ENCODE peak calls at places on chromosomes 2 and 18, in seven cellular contexts. One of them, this sample, is unnamed. For H3K9me3, the result is how much of the 10 kb centered on the place peaks cover.

GRCh38 chr2:43100362-43100882 is 126.0 kb downstream of the ZFP36L2 start:
- DNase-seq in OCI-LY7: no peak
- DNase-seq in lower lobe of right lung: no peak
- DNase-seq in left ventricle myocardium inferior: no peak
- DNase-seq in sigmoid colon: no peak
- DNase-seq in heart right ventricle: no peak
- DNase-seq in A549: no peak
- DNase-seq in this sample: no peak

GRCh38 chr2:48510329-48510728 is 19.6 kb upstream of the STON1 start:
- DNase-seq in OCI-LY7: no peak
- DNase-seq in lower lobe of right lung: no peak
- DNase-seq in left ventricle myocardium inferior: no peak
- DNase-seq in sigmoid colon: no peak
- DNase-seq in heart right ventricle: no peak
- DNase-seq in A549: no peak
- DNase-seq in this sample: no peak

GRCh38 chr2:78999410-78999809 is 26.1 kb upstream of the REG3G start:
- DNase-seq in OCI-LY7: peak
- DNase-seq in lower lobe of right lung: no peak
- DNase-seq in left ventricle myocardium inferior: no peak
- DNase-seq in sigmoid colon: no peak
- DNase-seq in heart right ventricle: no peak
- DNase-seq in A549: peak
- DNase-seq in this sample: no peak

GRCh38 chr2:39549718-39550464 is 112.8 kb upstream of the MAP4K3 start:
- DNase-seq in OCI-LY7: no peak
- DNase-seq in lower lobe of right lung: no peak
- DNase-seq in left ventricle myocardium inferior: no peak
- DNase-seq in sigmoid colon: no peak
- DNase-seq in heart right ventricle: no peak
- DNase-seq in A549: no peak
- DNase-seq in this sample: no peak

GRCh38 chr2:160652236-160652635 is 158.6 kb upstream of the RBMS1 start:
- DNase-seq in OCI-LY7: no peak
- DNase-seq in lower lobe of right lung: peak
- DNase-seq in left ventricle myocardium inferior: peak
- DNase-seq in sigmoid colon: no peak
- DNase-seq in heart right ventricle: no peak
- DNase-seq in A549: no peak
- DNase-seq in this sample: no peak

GRCh38 chr2:69012310-69013122 is 463 bp upstream of the ANTXR1 start:
- DNase-seq in OCI-LY7: peak
- DNase-seq in lower lobe of right lung: peak
- DNase-seq in left ventricle myocardium inferior: peak
- DNase-seq in sigmoid colon: peak
- DNase-seq in heart right ventricle: peak
- DNase-seq in A549: peak
- DNase-seq in this sample: peak

GRCh38 chr2:45812039-45812500 is 160.6 kb downstream of the PRKCE start:
- DNase-seq in OCI-LY7: no peak
- DNase-seq in lower lobe of right lung: no peak
- DNase-seq in left ventricle myocardium inferior: no peak
- DNase-seq in sigmoid colon: no peak
- DNase-seq in heart right ventricle: no peak
- DNase-seq in A549: no peak
- DNase-seq in this sample: no peak

GRCh38 chr2:122736279-122736678 is 980.8 kb downstream of the TSN start:
- DNase-seq in OCI-LY7: no peak
- DNase-seq in lower lobe of right lung: no peak
- DNase-seq in left ventricle myocardium inferior: no peak
- DNase-seq in sigmoid colon: no peak
- DNase-seq in heart right ventricle: no peak
- DNase-seq in A549: no peak
- DNase-seq in this sample: no peak

GRCh38 chr2:74571058-74571457 is 16.5 kb downstream of the DOK1 start:
- DNase-seq in OCI-LY7: peak
- DNase-seq in lower lobe of right lung: no peak
- DNase-seq in left ventricle myocardium inferior: no peak
- DNase-seq in sigmoid colon: no peak
- DNase-seq in heart right ventricle: no peak
- DNase-seq in A549: no peak
- DNase-seq in this sample: no peak

GRCh38 chr2:86020984-86021383 is 84.7 kb downstream of the POLR1A start:
- DNase-seq in OCI-LY7: no peak
- DNase-seq in lower lobe of right lung: no peak
- DNase-seq in left ventricle myocardium inferior: peak
- DNase-seq in sigmoid colon: peak
- DNase-seq in heart right ventricle: peak
- DNase-seq in A549: no peak
- DNase-seq in this sample: peak

GRCh38 chr2:195498839-195499490 is 158.1 kb upstream of the SLC39A10 start:
- DNase-seq in OCI-LY7: no peak
- DNase-seq in lower lobe of right lung: no peak
- DNase-seq in left ventricle myocardium inferior: no peak
- DNase-seq in sigmoid colon: no peak
- DNase-seq in heart right ventricle: no peak
- DNase-seq in A549: no peak
- DNase-seq in this sample: no peak

GRCh38 chr2:188042412-188042811 is 249.3 kb upstream of the GULP1 start:
- DNase-seq in OCI-LY7: no peak
- DNase-seq in lower lobe of right lung: no peak
- DNase-seq in left ventricle myocardium inferior: no peak
- DNase-seq in sigmoid colon: no peak
- DNase-seq in heart right ventricle: no peak
- DNase-seq in A549: peak
- DNase-seq in this sample: no peak

GRCh38 chr18:21242141-21243040 is at the start of gene GREB1L:
- DNase-seq in OCI-LY7: no peak
- DNase-seq in lower lobe of right lung: peak
- DNase-seq in left ventricle myocardium inferior: peak
- DNase-seq in sigmoid colon: no peak
- DNase-seq in heart right ventricle: peak
- DNase-seq in A549: peak
- DNase-seq in this sample: peak

GRCh38 chr2:47250576-47251403 is 95.7 kb upstream of the STPG4 start:
- DNase-seq in OCI-LY7: no peak
- DNase-seq in lower lobe of right lung: no peak
- DNase-seq in left ventricle myocardium inferior: no peak
- DNase-seq in sigmoid colon: no peak
- DNase-seq in heart right ventricle: no peak
- DNase-seq in A549: no peak
- DNase-seq in this sample: no peak

GRCh38 chr18:8816805-8817204 is 111.4 kb downstream of the MTCL1 start:
- DNase-seq in OCI-LY7: no peak
- DNase-seq in lower lobe of right lung: no peak
- DNase-seq in left ventricle myocardium inferior: no peak
- DNase-seq in sigmoid colon: no peak
- DNase-seq in heart right ventricle: no peak
- DNase-seq in A549: no peak
- DNase-seq in this sample: no peak

GRCh38 chr2:159462961-159463360 is 153.4 kb downstream of the BAZ2B start:
- DNase-seq in OCI-LY7: no peak
- DNase-seq in lower lobe of right lung: no peak
- DNase-seq in left ventricle myocardium inferior: no peak
- DNase-seq in sigmoid colon: no peak
- DNase-seq in heart right ventricle: no peak
- DNase-seq in A549: no peak
- DNase-seq in this sample: no peak

GRCh38 chr2:145958611-145959010 is 1438.7 kb upstream of the ZEB2 start:
- DNase-seq in OCI-LY7: no peak
- DNase-seq in lower lobe of right lung: no peak
- DNase-seq in left ventricle myocardium inferior: no peak
- DNase-seq in sigmoid colon: no peak
- DNase-seq in heart right ventricle: no peak
- DNase-seq in A549: no peak
- DNase-seq in this sample: no peak

GRCh38 chr2:110126926-110127325 is 11.3 kb upstream of the MALL start:
- DNase-seq in OCI-LY7: no peak
- DNase-seq in lower lobe of right lung: no peak
- DNase-seq in left ventricle myocardium inferior: no peak
- DNase-seq in sigmoid colon: no peak
- DNase-seq in heart right ventricle: no peak
- DNase-seq in A549: no peak
- DNase-seq in this sample: no peak

GRCh38 chr2:10119027-10119325 is 3.6 kb upstream of the RRM2 start:
- DNase-seq in OCI-LY7: no peak
- DNase-seq in lower lobe of right lung: no peak
- DNase-seq in left ventricle myocardium inferior: no peak
- DNase-seq in sigmoid colon: no peak
- DNase-seq in heart right ventricle: no peak
- DNase-seq in A549: no peak
- DNase-seq in this sample: no peak
- H3K9me3 ChIP-seq in OCI-LY7: under half
- H3K9me3 ChIP-seq in lower lobe of right lung: under half
- H3K9me3 ChIP-seq in left ventricle myocardium inferior: under half
- H3K9me3 ChIP-seq in sigmoid colon: under half
- H3K9me3 ChIP-seq in heart right ventricle: under half
- H3K9me3 ChIP-seq in A549: under half
- H3K9me3 ChIP-seq in this sample: under half

GRCh38 chr2:205732314-205732713 is 50.0 kb downstream of the NRP2 start:
- DNase-seq in OCI-LY7: no peak
- DNase-seq in lower lobe of right lung: no peak
- DNase-seq in left ventricle myocardium inferior: no peak
- DNase-seq in sigmoid colon: no peak
- DNase-seq in heart right ventricle: no peak
- DNase-seq in A549: no peak
- DNase-seq in this sample: no peak

GRCh38 chr2:205733082-205733481 is 50.8 kb downstream of the NRP2 start:
- DNase-seq in OCI-LY7: no peak
- DNase-seq in lower lobe of right lung: no peak
- DNase-seq in left ventricle myocardium inferior: no peak
- DNase-seq in sigmoid colon: no peak
- DNase-seq in heart right ventricle: no peak
- DNase-seq in A549: no peak
- DNase-seq in this sample: no peak

GRCh38 chr2:205731521-205731965 is 49.2 kb downstream of the NRP2 start:
- DNase-seq in OCI-LY7: no peak
- DNase-seq in lower lobe of right lung: no peak
- DNase-seq in left ventricle myocardium inferior: no peak
- DNase-seq in sigmoid colon: no peak
- DNase-seq in heart right ventricle: no peak
- DNase-seq in A549: peak
- DNase-seq in this sample: no peak

GRCh38 chr2:205730191-205730590 is 47.9 kb downstream of the NRP2 start:
- DNase-seq in OCI-LY7: no peak
- DNase-seq in lower lobe of right lung: no peak
- DNase-seq in left ventricle myocardium inferior: no peak
- DNase-seq in sigmoid colon: no peak
- DNase-seq in heart right ventricle: no peak
- DNase-seq in A549: no peak
- DNase-seq in this sample: no peak

DNA sequence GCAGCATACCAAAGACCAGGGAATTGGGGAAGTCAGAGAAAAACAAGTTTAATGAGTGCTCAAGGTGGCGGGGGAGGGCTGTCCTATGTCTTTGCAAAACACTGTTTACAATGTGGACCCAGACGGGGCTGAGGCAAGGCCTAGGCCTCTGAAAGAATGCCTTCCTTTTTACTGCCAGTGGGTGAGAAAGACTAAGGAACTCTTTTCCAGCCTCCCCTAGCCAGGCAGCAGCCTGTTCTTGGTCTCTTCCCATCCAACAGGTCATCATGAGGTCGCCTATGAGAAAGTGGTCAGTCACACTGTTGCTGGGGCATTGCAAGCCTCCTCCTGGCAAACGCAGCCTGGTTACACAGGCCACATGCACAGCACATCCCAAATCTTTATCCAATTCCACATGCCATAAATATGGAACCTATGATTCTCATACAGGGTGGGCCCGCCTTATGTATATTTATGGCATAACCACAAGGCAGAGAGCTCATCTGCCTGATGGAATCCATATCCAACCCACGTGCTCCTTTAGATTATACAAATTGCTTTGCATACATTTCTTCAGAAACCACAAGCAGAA is 48.5 kb downstream of the NRP2 start:
- DNase-seq in OCI-LY7: no peak
- DNase-seq in lower lobe of right lung: no peak
- DNase-seq in left ventricle myocardium inferior: no peak
- DNase-seq in sigmoid colon: no peak
- DNase-seq in heart right ventricle: no peak
- DNase-seq in A549: no peak
- DNase-seq in this sample: no peak
- H3K4me3 ChIP-seq in OCI-LY7: no peak
- H3K4me3 ChIP-seq in lower lobe of right lung: no peak
- H3K4me3 ChIP-seq in left ventricle myocardium inferior: no peak
- H3K4me3 ChIP-seq in sigmoid colon: no peak
- H3K4me3 ChIP-seq in heart right ventricle: no peak
- H3K4me3 ChIP-seq in A549: peak
- H3K4me3 ChIP-seq in this sample: no peak

GRCh38 chr2:4168834-4169233 is 465.5 kb downstream of the DCDC2C start:
- DNase-seq in OCI-LY7: no peak
- DNase-seq in lower lobe of right lung: no peak
- DNase-seq in left ventricle myocardium inferior: no peak
- DNase-seq in sigmoid colon: no peak
- DNase-seq in heart right ventricle: no peak
- DNase-seq in A549: no peak
- DNase-seq in this sample: no peak
- H3K9me3 ChIP-seq in OCI-LY7: under half
- H3K9me3 ChIP-seq in lower lobe of right lung: under half
- H3K9me3 ChIP-seq in left ventricle myocardium inferior: half or more
- H3K9me3 ChIP-seq in sigmoid colon: under half
- H3K9me3 ChIP-seq in heart right ventricle: half or more
- H3K9me3 ChIP-seq in A549: under half
- H3K9me3 ChIP-seq in this sample: half or more

GRCh38 chr18:43277164-43277600 is at the start of gene SYT4:
- DNase-seq in OCI-LY7: no peak
- DNase-seq in lower lobe of right lung: no peak
- DNase-seq in left ventricle myocardium inferior: peak
- DNase-seq in sigmoid colon: no peak
- DNase-seq in heart right ventricle: peak
- DNase-seq in A549: peak
- DNase-seq in this sample: no peak
- H3K4me3 ChIP-seq in OCI-LY7: no peak
- H3K4me3 ChIP-seq in lower lobe of right lung: no peak
- H3K4me3 ChIP-seq in left ventricle myocardium inferior: no peak
- H3K4me3 ChIP-seq in sigmoid colon: no peak
- H3K4me3 ChIP-seq in heart right ventricle: no peak
- H3K4me3 ChIP-seq in A549: no peak
- H3K4me3 ChIP-seq in this sample: no peak

GRCh38 chr2:194044321-194044720 is 1612.7 kb upstream of the SLC39A10 start:
- DNase-seq in OCI-LY7: no peak
- DNase-seq in lower lobe of right lung: no peak
- DNase-seq in left ventricle myocardium inferior: no peak
- DNase-seq in sigmoid colon: no peak
- DNase-seq in heart right ventricle: no peak
- DNase-seq in A549: no peak
- DNase-seq in this sample: no peak
- H3K9me3 ChIP-seq in OCI-LY7: under half
- H3K9me3 ChIP-seq in lower lobe of right lung: under half
- H3K9me3 ChIP-seq in left ventricle myocardium inferior: under half
- H3K9me3 ChIP-seq in sigmoid colon: under half
- H3K9me3 ChIP-seq in heart right ventricle: under half
- H3K9me3 ChIP-seq in A549: under half
- H3K9me3 ChIP-seq in this sample: under half

GRCh38 chr18:50203801-50204604 is 9.1 kb upstream of the MYO5B start:
- DNase-seq in OCI-LY7: no peak
- DNase-seq in lower lobe of right lung: peak
- DNase-seq in left ventricle myocardium inferior: no peak
- DNase-seq in sigmoid colon: no peak
- DNase-seq in heart right ventricle: peak
- DNase-seq in A549: peak
- DNase-seq in this sample: peak
- H3K4me3 ChIP-seq in OCI-LY7: no peak
- H3K4me3 ChIP-seq in lower lobe of right lung: no peak
- H3K4me3 ChIP-seq in left ventricle myocardium inferior: peak
- H3K4me3 ChIP-seq in sigmoid colon: no peak
- H3K4me3 ChIP-seq in heart right ventricle: peak
- H3K4me3 ChIP-seq in A549: no peak
- H3K4me3 ChIP-seq in this sample: no peak

GRCh38 chr2:239822146-239822945 is 202.8 kb downstream of the NDUFA10 start:
- DNase-seq in OCI-LY7: no peak
- DNase-seq in lower lobe of right lung: no peak
- DNase-seq in left ventricle myocardium inferior: no peak
- DNase-seq in sigmoid colon: peak
- DNase-seq in heart right ventricle: no peak
- DNase-seq in A549: no peak
- DNase-seq in this sample: no peak
- H3K9me3 ChIP-seq in OCI-LY7: under half
- H3K9me3 ChIP-seq in lower lobe of right lung: under half
- H3K9me3 ChIP-seq in left ventricle myocardium inferior: under half
- H3K9me3 ChIP-seq in sigmoid colon: under half
- H3K9me3 ChIP-seq in heart right ventricle: under half
- H3K9me3 ChIP-seq in A549: under half
- H3K9me3 ChIP-seq in this sample: under half

This sample was measured in heart left ventricle.